ENCODE peak calls at places on chromosomes 13 and 19, in seven cellular contexts. L, U, I, P, K, F and T are unnamed samples.

GRCh38 chr13:39105110-39105509 is 66.9 kb downstream of the NHLRC3 start:
- DNase-seq in L (no peak), U (no peak), I (no peak), P (no peak), K (no peak), F (no peak), T (no peak)

GRCh38 chr13:113832204-113832603 is 31.7 kb downstream of the GAS6 start:
- DNase-seq in L (no peak), U (no peak), I (no peak), P (no peak), K (no peak), F (no peak), T (no peak)

GRCh38 chr13:99022953-99023352 is 45.1 kb upstream of the DOCK9 start:
- DNase-seq in L (no peak), U (no peak), I (no peak), P (no peak), K (no peak), F (no peak), T (no peak)

GRCh38 chr13:63107163-63107935 is 1691.7 kb upstream of the PCDH20 start:
- DNase-seq in L (no peak), U (no peak), I (no peak), P (no peak), K (no peak), F (no peak), T (no peak)

GRCh38 chr19:43430142-43430710 is 15.5 kb downstream of the TEX101 start:
- DNase-seq in L (no peak), U (peak; percentile 20), I (no peak), P (no peak), K (no peak), F (no peak), T (no peak)

GRCh38 chr13:112876305-112877000 is 92.6 kb upstream of the MCF2L start:
- DNase-seq in L (no peak), U (no peak), I (no peak), P (peak; percentile 48), K (peak; percentile 62), F (peak; percentile 61), T (no peak)

GRCh38 chr19:30741539-30741938 is 369.4 kb downstream of the ZNF536 start:
- DNase-seq in L (no peak), U (no peak), I (no peak), P (no peak), K (no peak), F (no peak), T (no peak)

GRCh38 chr13:59435024-59435423 is 728.7 kb downstream of the DIAPH3 start:
- DNase-seq in L (no peak), U (no peak), I (no peak), P (no peak), K (no peak), F (no peak), T (no peak)

GRCh38 chr19:6521718-6522646 is 8.8 kb upstream of the TNFSF9 start:
- DNase-seq in L (no peak), U (no peak), I (peak; percentile 41), P (no peak), K (peak; percentile 92), F (no peak), T (no peak)

GRCh38 chr13:29472317-29472961 is 123.0 kb downstream of the SLC7A1 start:
- DNase-seq in L (peak; percentile 63), U (peak; percentile 4), I (peak; percentile 16), P (no peak), K (no peak), F (no peak), T (no peak)

GRCh38 chr19:21786931-21787330 is 19.6 kb upstream of the ZNF100 start:
- DNase-seq in L (no peak), U (no peak), I (no peak), P (no peak), K (no peak), F (no peak), T (no peak)
- H3K9me3 ChIP-seq in L (peaks cover 3% of the 10 kb centered on the region), U (no peaks in the 10 kb centered on the region), I (no peaks in the 10 kb centered on the region), P (no peaks in the 10 kb centered on the region), K (peaks cover 67% of the 10 kb centered on the region), F (peaks cover 5% of the 10 kb centered on the region), T (peaks cover 4% of the 10 kb centered on the region)

GRCh38 chr19:1237754-1238372 is at the start of gene CBARP:
- DNase-seq in L (no peak), U (peak; percentile 47), I (no peak), P (peak; percentile 72), K (no peak), F (no peak), T (no peak)
- H3K9me3 ChIP-seq in L (no peaks in the 10 kb centered on the region), U (no peaks in the 10 kb centered on the region), I (no peaks in the 10 kb centered on the region), P (no peaks in the 10 kb centered on the region), K (no peaks in the 10 kb centered on the region), F (no peaks in the 10 kb centered on the region), T (no peaks in the 10 kb centered on the region)

GRCh38 chr19:2856457-2857055 is 10.6 kb upstream of the ZNF556 start:
- DNase-seq in L (no peak), U (no peak), I (no peak), P (no peak), K (no peak), F (no peak), T (no peak)
- H3K9me3 ChIP-seq in L (peaks cover 24% of the 10 kb centered on the region), U (peaks cover 47% of the 10 kb centered on the region), I (peaks cover 16% of the 10 kb centered on the region), P (peaks cover 61% of the 10 kb centered on the region), K (peaks cover 90% of the 10 kb centered on the region), F (peaks cover 52% of the 10 kb centered on the region), T (peaks cover 23% of the 10 kb centered on the region)

DNA sequence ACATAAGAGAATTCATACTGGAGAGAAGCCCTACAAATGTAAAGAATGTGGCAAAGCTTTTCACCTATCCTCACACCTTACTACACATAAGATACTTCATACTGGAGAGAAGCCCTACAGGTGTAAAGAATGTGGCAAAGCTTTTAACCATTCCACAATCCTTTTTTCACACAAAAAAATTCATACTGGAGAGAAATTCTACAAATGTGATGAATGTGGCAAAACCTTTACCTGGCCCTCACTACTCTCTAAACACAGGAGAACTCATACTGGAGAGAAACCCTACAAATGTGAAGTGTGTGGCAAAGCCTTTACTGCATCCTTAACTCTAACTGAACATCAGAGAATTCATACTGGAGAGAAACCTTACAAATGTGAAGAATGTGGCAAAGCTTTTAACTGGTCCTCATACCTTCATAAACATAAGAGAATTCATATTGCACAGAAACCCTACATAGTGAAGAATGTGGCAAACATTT is 14.0 kb upstream of the ZNF506 start:
- DNase-seq in L (no peak), U (no peak), I (no peak), P (no peak), K (no peak), F (no peak), T (no peak)
- H3K9me3 ChIP-seq in L (peaks cover 39% of the 10 kb centered on the region), U (peaks cover 64% of the 10 kb centered on the region), I (peaks cover 21% of the 10 kb centered on the region), P (peaks cover 46% of the 10 kb centered on the region), K (peaks cover 100% of the 10 kb centered on the region), F (peaks cover 58% of the 10 kb centered on the region), T (peaks cover 16% of the 10 kb centered on the region)

GRCh38 chr19:28020631-28021315 is 1192.2 kb downstream of the UQCRFS1 start:
- DNase-seq in L (no peak), U (no peak), I (no peak), P (no peak), K (no peak), F (no peak), T (no peak)
- H3K9me3 ChIP-seq in L (no peaks in the 10 kb centered on the region), U (no peaks in the 10 kb centered on the region), I (no peaks in the 10 kb centered on the region), P (no peaks in the 10 kb centered on the region), K (peaks cover 2% of the 10 kb centered on the region), F (no peaks in the 10 kb centered on the region), T (no peaks in the 10 kb centered on the region)

GRCh38 chr19:23382955-23383354 is 12.3 kb downstream of the ZNF91 start:
- DNase-seq in L (no peak), U (no peak), I (no peak), P (no peak), K (no peak), F (no peak), T (no peak)

GRCh38 chr19:23384166-23384565 is 11.1 kb downstream of the ZNF91 start:
- DNase-seq in L (no peak), U (no peak), I (no peak), P (no peak), K (no peak), F (no peak), T (no peak)

GRCh38 chr19:23377276-23377675 is 18.0 kb downstream of the ZNF91 start:
- DNase-seq in L (no peak), U (no peak), I (no peak), P (no peak), K (no peak), F (no peak), T (no peak)

GRCh38 chr19:23381114-23381513 is 14.2 kb downstream of the ZNF91 start:
- DNase-seq in L (no peak), U (no peak), I (no peak), P (no peak), K (no peak), F (no peak), T (no peak)

DNA sequence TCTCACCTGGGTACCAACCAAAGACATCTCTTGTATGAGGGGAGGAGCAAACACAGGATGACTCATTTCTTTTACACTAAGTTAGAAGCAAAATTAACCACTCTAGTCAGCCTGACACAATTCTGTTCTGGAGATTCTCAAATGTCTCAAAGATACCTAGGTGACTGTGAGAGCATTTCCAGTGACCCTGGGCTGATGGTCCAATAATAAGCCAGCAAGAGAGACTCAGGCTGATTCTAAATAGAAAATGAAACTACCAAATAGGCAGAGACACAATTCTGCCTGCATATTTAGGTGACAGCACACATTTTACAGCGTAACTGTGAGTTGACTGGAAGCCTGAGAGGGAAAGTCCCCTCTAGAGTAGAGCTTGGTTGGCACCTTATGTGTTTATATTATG is 16.3 kb downstream of the ZNF91 start:
- DNase-seq in L (no peak), U (no peak), I (no peak), P (no peak), K (no peak), F (no peak), T (no peak)
- H3K9me3 ChIP-seq in L (peaks cover 25% of the 10 kb centered on the region), U (peaks cover 82% of the 10 kb centered on the region), I (peaks cover 35% of the 10 kb centered on the region), P (peaks cover 3% of the 10 kb centered on the region), K (peaks cover 100% of the 10 kb centered on the region), F (peaks cover 31% of the 10 kb centered on the region), T (peaks cover 13% of the 10 kb centered on the region)

GRCh38 chr13:37833411-37833810 is 36.2 kb downstream of the TRPC4 start:
- DNase-seq in L (no peak), U (no peak), I (no peak), P (no peak), K (no peak), F (no peak), T (no peak)
- H3K9me3 ChIP-seq in L (peaks cover 7% of the 10 kb centered on the region), U (no peaks in the 10 kb centered on the region), I (no peaks in the 10 kb centered on the region), P (no peaks in the 10 kb centered on the region), K (peaks cover 14% of the 10 kb centered on the region), F (no peaks in the 10 kb centered on the region), T (no peaks in the 10 kb centered on the region)